ENCODE peak calls at places on chromosomes 5 and 9, in five cellular contexts. V, H, D, B and W are unnamed samples.

GRCh38 chr9:80797841-80798688 is 891.3 kb downstream of the TLE1 start:
- DNase-seq in V (peak; percentile 91), H (peak; percentile 59), D (no peak), B (peak; percentile 31), W (no peak)

GRCh38 chr9:100417815-100418214 is 9.1 kb upstream of the MSANTD3 start:
- DNase-seq in V (no peak), H (no peak), D (no peak), B (no peak), W (no peak)

GRCh38 chr5:1897816-1898450 is 15.2 kb upstream of the IRX4 start:
- DNase-seq in V (no peak), H (no peak), D (peak; percentile 26), B (no peak), W (no peak)

GRCh38 chr9:93895535-93895934 is 59.6 kb downstream of the BARX1 start:
- DNase-seq in V (no peak), H (no peak), D (no peak), B (peak; percentile 4), W (no peak)

GRCh38 chr9:121105531-121105930 is 30.8 kb downstream of the CNTRL start:
- DNase-seq in V (no peak), H (no peak), D (no peak), B (no peak), W (no peak)

GRCh38 chr5:127910307-127910956 is 173.1 kb upstream of the SLC12A2 start:
- DNase-seq in V (no peak), H (no peak), D (no peak), B (no peak), W (no peak)

GRCh38 chr5:111345731-111346130 is 121.5 kb downstream of the CAMK4 start:
- DNase-seq in V (peak; percentile 56), H (no peak), D (no peak), B (no peak), W (no peak)

GRCh38 chr9:132894857-132895846 is 16.5 kb downstream of the SPACA9 start:
- DNase-seq in V (no peak), H (no peak), D (no peak), B (no peak), W (no peak)

GRCh38 chr9:69265891-69266290 is 59.1 kb upstream of the ENTREP1 start:
- DNase-seq in V (no peak), H (no peak), D (no peak), B (no peak), W (no peak)

GRCh38 chr5:159601216-159601615 is 270.9 kb upstream of the IL12B start:
- DNase-seq in V (no peak), H (no peak), D (no peak), B (no peak), W (no peak)

GRCh38 chr9:135604437-135605237 is 34.7 kb downstream of the GLT6D1 start:
- DNase-seq in V (no peak), H (no peak), D (no peak), B (peak; percentile 6), W (no peak)

GRCh38 chr9:127489471-127490115 is 38.3 kb downstream of the LRSAM1 start:
- DNase-seq in V (no peak), H (no peak), D (no peak), B (no peak), W (peak; percentile 58)

GRCh38 chr9:37751186-37751585 is 2.4 kb upstream of the TRMT10B start:
- DNase-seq in V (no peak), H (no peak), D (no peak), B (no peak), W (no peak)

GRCh38 chr9:85431396-85432102 is 310.2 kb downstream of the AGTPBP1 start:
- DNase-seq in V (no peak), H (no peak), D (no peak), B (no peak), W (no peak)

GRCh38 chr5:106523842-106524241 is 1146.9 kb downstream of the EFNA5 start:
- DNase-seq in V (no peak), H (no peak), D (no peak), B (no peak), W (no peak)

GRCh38 chr5:16693879-16694278 is 77.1 kb upstream of the RETREG1 start:
- DNase-seq in V (no peak), H (no peak), D (no peak), B (no peak), W (no peak)

GRCh38 chr5:75473463-75473862 is 38.0 kb downstream of the CERT1 start:
- DNase-seq in V (no peak), H (no peak), D (no peak), B (no peak), W (no peak)

GRCh38 chr5:147534172-147534951 is 24.5 kb upstream of the DPYSL3 start:
- DNase-seq in V (peak; percentile 81), H (no peak), D (no peak), B (no peak), W (no peak)

GRCh38 chr5:157597277-157597676 is 21.7 kb upstream of the ADAM19 start:
- DNase-seq in V (no peak), H (no peak), D (no peak), B (no peak), W (no peak)

GRCh38 chr5:96537386-96537785 is 104.3 kb upstream of the PCSK1 start:
- DNase-seq in V (peak; percentile 33), H (no peak), D (no peak), B (no peak), W (no peak)

GRCh38 chr5:129460951-129461815 is 1.1 kb downstream of the ADAMTS19 start:
- DNase-seq in V (peak; percentile 55), H (peak; percentile 23), D (peak; percentile 39), B (peak; percentile 23), W (no peak)

GRCh38 chr5:66326276-66326675 is 182.2 kb downstream of the SREK1 start:
- DNase-seq in V (no peak), H (no peak), D (no peak), B (no peak), W (no peak)

GRCh38 chr9:110650261-110650660 is 18.3 kb upstream of the MUSK start:
- DNase-seq in V (peak; percentile 84), H (no peak), D (no peak), B (no peak), W (no peak)

GRCh38 chr9:5459289-5459829 is 9.0 kb downstream of the CD274 start:
- DNase-seq in V (no peak), H (no peak), D (no peak), B (no peak), W (no peak)

GRCh38 chr9:37339945-37340344 is 82.6 kb upstream of the GRHPR start:
- DNase-seq in V (no peak), H (no peak), D (no peak), B (no peak), W (no peak)

GRCh38 chr9:16575878-16576245 is 294.6 kb downstream of the BNC2 start:
- DNase-seq in V (no peak), H (no peak), D (no peak), B (no peak), W (no peak)

GRCh38 chr5:41161271-41161670 is 52.1 kb downstream of the C6 start:
- DNase-seq in V (peak; percentile 51), H (no peak), D (no peak), B (no peak), W (no peak)

GRCh38 chr5:176529824-176530195 is 7.4 kb downstream of the RNF44 start:
- DNase-seq in V (no peak), H (no peak), D (peak; percentile 55), B (no peak), W (no peak)

GRCh38 chr9:27308691-27309390 is 11.9 kb upstream of the EQTN start:
- DNase-seq in V (no peak), H (no peak), D (no peak), B (no peak), W (peak; percentile 39)

GRCh38 chr5:1865948-1866347 is 16.8 kb downstream of the IRX4 start:
- DNase-seq in V (no peak), H (no peak), D (no peak), B (no peak), W (no peak)

GRCh38 chr9:120486347-120486746 is 93.6 kb downstream of the CDK5RAP2 start:
- DNase-seq in V (peak; percentile 13), H (no peak), D (no peak), B (no peak), W (no peak)

GRCh38 chr9:136100700-136101614 is 5.9 kb upstream of the NACC2 start:
- DNase-seq in V (no peak), H (no peak), D (no peak), B (no peak), W (no peak)

GRCh38 chr9:33244150-33244784 is 4.3 kb downstream of the SPINK4 start:
- DNase-seq in V (no peak), H (no peak), D (no peak), B (no peak), W (no peak)

GRCh38 chr5:69276422-69277174 is 41.9 kb downstream of the CDK7 start:
- DNase-seq in V (peak; percentile 70), H (no peak), D (no peak), B (no peak), W (no peak)

GRCh38 chr5:39709032-39709431 is 284.3 kb upstream of the DAB2 start:
- DNase-seq in V (no peak), H (no peak), D (no peak), B (no peak), W (no peak)

GRCh38 chr5:147822686-147823491 is 8.6 kb downstream of the SPINK1 start:
- DNase-seq in V (peak; percentile 79), H (no peak), D (peak; percentile 47), B (peak; percentile 17), W (peak; percentile 48)

GRCh38 chr5:50766967-50767366 is 100.5 kb downstream of the PARP8 start:
- DNase-seq in V (no peak), H (no peak), D (no peak), B (no peak), W (no peak)
- H3K27me3 ChIP-seq in V (no peaks in the 10 kb centered on the region), H (no peaks in the 10 kb centered on the region), D (no peaks in the 10 kb centered on the region), B (no peaks in the 10 kb centered on the region), W (no peaks in the 10 kb centered on the region)

GRCh38 chr5:20353481-20353880 is 365.5 kb upstream of the CDH18 start:
- DNase-seq in V (no peak), H (no peak), D (no peak), B (no peak), W (no peak)

GRCh38 chr5:20347334-20347733 is 359.3 kb upstream of the CDH18 start:
- DNase-seq in V (no peak), H (no peak), D (no peak), B (no peak), W (no peak)

GRCh38 chr5:20351849-20352248 is 363.8 kb upstream of the CDH18 start:
- DNase-seq in V (no peak), H (no peak), D (no peak), B (no peak), W (no peak)
- H3K27me3 ChIP-seq in V (no peaks in the 10 kb centered on the region), H (no peaks in the 10 kb centered on the region), D (no peaks in the 10 kb centered on the region), B (no peaks in the 10 kb centered on the region), W (no peaks in the 10 kb centered on the region)

GRCh38 chr9:83062011-83062652 is 810 bp downstream of the RASEF start:
- DNase-seq in V (peak; percentile 18), H (no peak), D (no peak), B (peak; percentile 15), W (peak; percentile 7)
- H3K27me3 ChIP-seq in V (peaks cover 41% of the 10 kb centered on the region), H (no peaks in the 10 kb centered on the region), D (no peaks in the 10 kb centered on the region), B (peaks cover 82% of the 10 kb centered on the region), W (peaks cover 8% of the 10 kb centered on the region)

GRCh38 chr9:113906411-113907110 is 30.5 kb downstream of the ZNF618 start:
- DNase-seq in V (peak; percentile 19), H (no peak), D (no peak), B (no peak), W (no peak)

GRCh38 chr9:113910036-113910639 is 34.0 kb downstream of the ZNF618 start:
- DNase-seq in V (no peak), H (no peak), D (no peak), B (no peak), W (no peak)

GRCh38 chr9:113903514-113904077 is 27.5 kb downstream of the ZNF618 start:
- DNase-seq in V (no peak), H (no peak), D (no peak), B (no peak), W (no peak)

GRCh38 chr9:113909421-113909820 is 33.3 kb downstream of the ZNF618 start:
- DNase-seq in V (no peak), H (no peak), D (no peak), B (no peak), W (no peak)

GRCh38 chr9:113907282-113907681 is 31.2 kb downstream of the ZNF618 start:
- DNase-seq in V (no peak), H (no peak), D (no peak), B (no peak), W (no peak)
- H3K27me3 ChIP-seq in V (no peaks in the 10 kb centered on the region), H (no peaks in the 10 kb centered on the region), D (no peaks in the 10 kb centered on the region), B (peaks cover 5% of the 10 kb centered on the region), W (no peaks in the 10 kb centered on the region)